ENCODE peak calls at places on chromosomes 12 and 14, in eight cellular contexts. One of them, this sample, is unnamed.

GRCh38 chr14:69685716-69686115 is 74.3 kb downstream of the SUSD6 start:
- DNase-seq in A549: no peak
- DNase-seq in SK-N-SH: no peak
- DNase-seq in transverse colon: peak; percentile 69
- DNase-seq in sigmoid colon: peak; percentile 91
- DNase-seq in stomach: peak; percentile 82
- DNase-seq in K562: no peak
- DNase-seq in ovary: peak; percentile 87
- DNase-seq in this sample: no peak

GRCh38 chr12:88362439-88362838 is 217.8 kb downstream of the KITLG start:
- DNase-seq in A549: no peak
- DNase-seq in transverse colon: no peak
- DNase-seq in SK-N-SH: no peak
- DNase-seq in ovary: no peak
- DNase-seq in stomach: no peak
- DNase-seq in K562: no peak
- DNase-seq in sigmoid colon: no peak
- DNase-seq in this sample: no peak

GRCh38 chr12:122106891-122107660 is 28.5 kb downstream of the MLXIP start:
- DNase-seq in sigmoid colon: peak; percentile 71
- DNase-seq in SK-N-SH: no peak
- DNase-seq in ovary: no peak
- DNase-seq in stomach: peak; percentile 88
- DNase-seq in K562: no peak
- DNase-seq in A549: no peak
- DNase-seq in transverse colon: peak; percentile 81
- DNase-seq in this sample: no peak

GRCh38 chr12:5873341-5873919 is 71.6 kb downstream of the ANO2 start:
- DNase-seq in transverse colon: no peak
- DNase-seq in K562: no peak
- DNase-seq in stomach: no peak
- DNase-seq in sigmoid colon: no peak
- DNase-seq in ovary: no peak
- DNase-seq in A549: no peak
- DNase-seq in SK-N-SH: no peak
- DNase-seq in this sample: peak; percentile 88

GRCh38 chr14:99803803-99804202 is 10.6 kb downstream of the EML1 start:
- DNase-seq in stomach: no peak
- DNase-seq in sigmoid colon: no peak
- DNase-seq in SK-N-SH: no peak
- DNase-seq in K562: no peak
- DNase-seq in A549: no peak
- DNase-seq in transverse colon: no peak
- DNase-seq in ovary: no peak
- DNase-seq in this sample: no peak

GRCh38 chr12:123494124-123494843 is 36.3 kb downstream of the SNRNP35 start:
- DNase-seq in stomach: no peak
- DNase-seq in SK-N-SH: no peak
- DNase-seq in sigmoid colon: no peak
- DNase-seq in transverse colon: no peak
- DNase-seq in K562: no peak
- DNase-seq in A549: no peak
- DNase-seq in ovary: no peak
- DNase-seq in this sample: no peak

GRCh38 chr12:52205584-52206308 is 13.9 kb upstream of the KRT80 start:
- DNase-seq in A549: no peak
- DNase-seq in sigmoid colon: peak; percentile 26
- DNase-seq in stomach: no peak
- DNase-seq in transverse colon: no peak
- DNase-seq in K562: no peak
- DNase-seq in ovary: no peak
- DNase-seq in SK-N-SH: no peak
- DNase-seq in this sample: no peak

GRCh38 chr14:94769413-94770250 is at the start of gene GSC:
- DNase-seq in A549: peak; percentile 36
- DNase-seq in stomach: peak; percentile 42
- DNase-seq in ovary: peak; percentile 44
- DNase-seq in SK-N-SH: peak; percentile 90
- DNase-seq in sigmoid colon: no peak
- DNase-seq in transverse colon: peak; percentile 17
- DNase-seq in K562: no peak
- DNase-seq in this sample: no peak

GRCh38 chr14:35416108-35416750 is 11.7 kb upstream of the NFKBIA start:
- DNase-seq in transverse colon: peak; percentile 34
- DNase-seq in A549: no peak
- DNase-seq in stomach: no peak
- DNase-seq in sigmoid colon: no peak
- DNase-seq in ovary: no peak
- DNase-seq in SK-N-SH: no peak
- DNase-seq in K562: no peak
- DNase-seq in this sample: no peak

GRCh38 chr14:76089151-76089550 is 62.6 kb upstream of the GPATCH2L start:
- DNase-seq in A549: no peak
- DNase-seq in K562: no peak
- DNase-seq in sigmoid colon: no peak
- DNase-seq in stomach: no peak
- DNase-seq in transverse colon: no peak
- DNase-seq in ovary: peak; percentile 43
- DNase-seq in SK-N-SH: no peak
- DNase-seq in this sample: no peak

GRCh38 chr12:63040526-63041220 is 105.7 kb upstream of the PPM1H start:
- DNase-seq in transverse colon: no peak
- DNase-seq in A549: no peak
- DNase-seq in K562: no peak
- DNase-seq in ovary: no peak
- DNase-seq in sigmoid colon: no peak
- DNase-seq in SK-N-SH: no peak
- DNase-seq in stomach: no peak
- DNase-seq in this sample: no peak

GRCh38 chr12:28869197-28869596 is 279.9 kb upstream of the FAR2 start:
- DNase-seq in A549: no peak
- DNase-seq in SK-N-SH: peak; percentile 24
- DNase-seq in sigmoid colon: no peak
- DNase-seq in stomach: no peak
- DNase-seq in transverse colon: no peak
- DNase-seq in K562: no peak
- DNase-seq in ovary: no peak
- DNase-seq in this sample: no peak

GRCh38 chr14:56000846-56001245 is 117.4 kb upstream of the PELI2 start:
- DNase-seq in A549: no peak
- DNase-seq in ovary: no peak
- DNase-seq in stomach: no peak
- DNase-seq in transverse colon: no peak
- DNase-seq in K562: no peak
- DNase-seq in sigmoid colon: no peak
- DNase-seq in SK-N-SH: no peak
- DNase-seq in this sample: no peak

DNA sequence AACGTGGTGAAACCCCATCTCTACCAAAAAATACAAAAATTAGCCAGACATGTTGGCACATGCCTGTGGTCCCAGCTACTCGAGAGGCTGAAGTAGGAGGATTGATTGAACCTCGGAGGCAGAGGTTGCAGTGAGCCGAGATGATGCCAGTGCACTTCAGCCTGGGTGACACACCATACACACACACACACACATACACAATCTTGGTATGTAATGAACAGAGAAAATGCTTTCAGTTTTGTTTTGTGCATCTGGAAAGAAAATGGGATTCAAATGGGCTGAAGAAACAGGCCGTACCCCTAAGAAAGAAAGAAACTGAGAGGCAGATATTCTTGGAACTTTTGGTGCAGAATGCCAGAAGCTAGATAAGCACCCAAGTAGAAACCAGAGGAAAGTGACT is 107.2 kb downstream of the PDE3A start:
- DNase-seq in ovary: no peak
- DNase-seq in SK-N-SH: no peak
- DNase-seq in K562: no peak
- DNase-seq in sigmoid colon: no peak
- DNase-seq in A549: no peak
- DNase-seq in transverse colon: no peak
- DNase-seq in stomach: no peak
- DNase-seq in this sample: no peak
- H3K4me1 ChIP-seq in ovary: no peaks in the 10 kb centered on the region
- H3K4me1 ChIP-seq in SK-N-SH: no peaks in the 10 kb centered on the region
- H3K4me1 ChIP-seq in K562: no peaks in the 10 kb centered on the region
- H3K4me1 ChIP-seq in sigmoid colon: no peaks in the 10 kb centered on the region
- H3K4me1 ChIP-seq in A549: no peaks in the 10 kb centered on the region
- H3K4me1 ChIP-seq in transverse colon: no peaks in the 10 kb centered on the region
- H3K4me1 ChIP-seq in stomach: no peaks in the 10 kb centered on the region
- H3K4me1 ChIP-seq in this sample: peaks cover 54% of the 10 kb centered on the region

DNA sequence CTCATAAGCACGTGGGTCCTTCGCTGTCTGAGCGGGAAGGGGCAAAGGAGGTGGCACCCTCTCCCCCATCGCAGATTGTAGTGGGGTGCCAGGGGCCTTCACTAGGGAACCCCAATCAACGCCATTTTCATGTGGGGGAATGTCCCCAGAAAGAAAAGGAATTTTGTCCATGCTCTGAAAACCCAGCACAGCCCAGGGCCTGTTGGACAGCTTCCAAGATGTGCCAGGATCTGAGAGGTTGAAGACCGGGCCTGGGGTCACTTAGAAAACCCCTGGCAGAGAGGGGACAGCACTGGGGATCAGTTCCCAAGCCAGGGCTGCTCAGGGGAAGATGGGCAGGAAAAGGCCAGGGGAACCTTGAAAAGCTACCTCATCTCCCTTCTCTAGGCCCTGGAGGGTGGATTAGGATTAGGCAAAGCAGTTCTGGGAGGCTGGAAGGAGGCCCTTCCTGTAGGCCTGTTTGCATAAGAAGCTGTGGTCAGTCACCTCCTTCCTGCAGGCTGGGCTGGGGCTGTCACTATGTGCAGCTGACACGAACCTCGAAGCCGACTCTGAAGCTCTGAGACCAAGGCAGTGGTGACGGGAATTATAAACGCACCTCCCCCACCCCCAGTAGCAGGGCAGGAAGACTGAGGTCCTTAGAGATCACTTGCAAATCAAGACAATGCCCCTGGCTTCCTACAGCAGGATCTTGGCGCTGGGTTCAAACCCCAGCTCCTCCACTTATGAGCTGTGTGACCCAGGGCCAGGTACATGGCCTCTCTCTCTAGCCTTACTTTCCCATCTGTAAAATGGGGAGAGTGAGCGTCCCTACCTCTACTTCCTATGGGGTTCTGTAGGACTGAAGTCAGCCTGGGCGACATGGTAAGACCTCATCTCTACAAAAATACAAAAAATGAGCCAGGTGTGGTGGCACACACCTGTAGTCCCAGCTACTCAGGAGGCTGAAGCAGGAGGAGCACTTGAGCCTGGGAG is 29.0 kb downstream of the TESC start:
- DNase-seq in A549: no peak
- DNase-seq in ovary: no peak
- DNase-seq in stomach: peak; percentile 54
- DNase-seq in K562: no peak
- DNase-seq in sigmoid colon: no peak
- DNase-seq in transverse colon: peak; percentile 23
- DNase-seq in SK-N-SH: no peak
- DNase-seq in this sample: no peak
- TF ChIP-seq EP300 in A549: no peak
- TF ChIP-seq EP300 in ovary: no peak
- TF ChIP-seq EP300 in stomach: no peak
- TF ChIP-seq EP300 in K562: no peak
- TF ChIP-seq EP300 in sigmoid colon: no peak
- TF ChIP-seq EP300 in transverse colon: no peak
- TF ChIP-seq EP300 in SK-N-SH: no peak
- TF ChIP-seq EP300 in this sample: no peak

DNA sequence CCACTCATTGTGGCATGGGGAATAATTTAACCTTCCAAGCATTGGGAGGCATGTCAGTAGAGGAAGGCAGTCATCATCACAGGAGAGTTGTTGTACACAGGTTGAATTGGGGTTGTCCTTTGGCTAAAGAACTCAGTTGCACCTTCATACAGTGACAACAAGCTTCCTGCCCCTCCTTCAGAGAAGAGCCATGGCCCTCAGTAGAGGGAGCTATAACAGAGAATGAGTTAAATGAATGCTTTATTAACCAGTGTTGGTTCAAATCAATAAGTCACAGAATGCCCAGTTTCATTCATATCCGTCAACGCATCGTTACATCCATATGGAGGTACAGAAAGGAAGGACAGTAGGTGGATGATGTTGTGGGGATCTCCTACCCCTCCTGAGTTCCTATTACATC is 4.8 kb downstream of the IFNG-AS1 start:
- DNase-seq in SK-N-SH: no peak
- DNase-seq in transverse colon: no peak
- DNase-seq in stomach: no peak
- DNase-seq in ovary: no peak
- DNase-seq in sigmoid colon: no peak
- DNase-seq in K562: no peak
- DNase-seq in A549: no peak
- DNase-seq in this sample: no peak
- TF ChIP-seq CTCF in SK-N-SH: no peak
- TF ChIP-seq CTCF in transverse colon: no peak
- TF ChIP-seq CTCF in stomach: no peak
- TF ChIP-seq CTCF in ovary: no peak
- TF ChIP-seq CTCF in sigmoid colon: no peak
- TF ChIP-seq CTCF in K562: no peak
- TF ChIP-seq CTCF in A549: no peak
- TF ChIP-seq CTCF in this sample: no peak

GRCh38 chr12:96131230-96131788 is 62.9 kb upstream of the ELK3 start:
- DNase-seq in sigmoid colon: no peak
- DNase-seq in transverse colon: no peak
- DNase-seq in K562: no peak
- DNase-seq in ovary: no peak
- DNase-seq in SK-N-SH: no peak
- DNase-seq in stomach: no peak
- DNase-seq in A549: no peak
- DNase-seq in this sample: no peak

GRCh38 chr12:96134200-96134599 is 60.0 kb upstream of the ELK3 start:
- DNase-seq in stomach: no peak
- DNase-seq in sigmoid colon: no peak
- DNase-seq in A549: no peak
- DNase-seq in ovary: no peak
- DNase-seq in K562: no peak
- DNase-seq in transverse colon: no peak
- DNase-seq in SK-N-SH: no peak
- DNase-seq in this sample: no peak

GRCh38 chr12:96130396-96131059 is 63.6 kb upstream of the ELK3 start:
- DNase-seq in stomach: no peak
- DNase-seq in SK-N-SH: no peak
- DNase-seq in K562: no peak
- DNase-seq in A549: no peak
- DNase-seq in transverse colon: no peak
- DNase-seq in sigmoid colon: no peak
- DNase-seq in ovary: no peak
- DNase-seq in this sample: no peak

GRCh38 chr12:96136129-96136528 is 58.0 kb upstream of the ELK3 start:
- DNase-seq in A549: no peak
- DNase-seq in stomach: no peak
- DNase-seq in SK-N-SH: no peak
- DNase-seq in K562: no peak
- DNase-seq in ovary: no peak
- DNase-seq in transverse colon: no peak
- DNase-seq in sigmoid colon: no peak
- DNase-seq in this sample: no peak

DNA sequence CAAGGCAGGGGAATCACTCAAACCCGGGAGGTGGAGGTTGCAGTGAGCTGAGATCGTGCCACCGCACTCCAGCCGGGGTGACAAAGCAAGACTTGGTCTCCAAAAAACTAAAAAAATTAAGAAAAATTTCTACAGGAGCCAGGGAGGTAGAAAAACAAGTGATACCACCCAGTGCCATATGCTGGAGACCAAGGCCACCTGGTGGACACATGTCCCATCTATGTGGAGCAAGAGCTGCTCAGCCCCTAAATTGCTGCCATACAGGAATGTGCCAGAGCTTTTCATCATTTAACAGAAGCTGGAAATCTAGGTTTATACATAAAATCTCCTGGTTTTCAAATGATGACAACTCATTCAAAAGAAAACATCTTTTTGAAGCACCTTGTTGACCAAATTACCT is 61.4 kb upstream of the ELK3 start:
- DNase-seq in A549: no peak
- DNase-seq in K562: no peak
- DNase-seq in stomach: no peak
- DNase-seq in sigmoid colon: no peak
- DNase-seq in SK-N-SH: no peak
- DNase-seq in transverse colon: peak; percentile 23
- DNase-seq in ovary: no peak
- DNase-seq in this sample: no peak
- H3K4me1 ChIP-seq in A549: no peaks in the 10 kb centered on the region
- H3K4me1 ChIP-seq in K562: peaks cover 6% of the 10 kb centered on the region
- H3K4me1 ChIP-seq in stomach: no peaks in the 10 kb centered on the region
- H3K4me1 ChIP-seq in sigmoid colon: no peaks in the 10 kb centered on the region
- H3K4me1 ChIP-seq in SK-N-SH: no peaks in the 10 kb centered on the region
- H3K4me1 ChIP-seq in transverse colon: no peaks in the 10 kb centered on the region
- H3K4me1 ChIP-seq in ovary: no peaks in the 10 kb centered on the region
- H3K4me1 ChIP-seq in this sample: no peaks in the 10 kb centered on the region

This sample was measured in esophagus muscularis mucosa.